ENCODE peak calls at places on chromosomes 16 and 17, in nine cellular contexts. U is foreskin fibroblast, V is ascending aorta, E is heart left ventricle, S is neural progenitor cell, Y is MM.1S, B is NB4, F is neuronal stem cell, I is breast epithelium. O is an unnamed sample.

GRCh38 chr17:65514082-65514481 is 47.4 kb downstream of the AXIN2 start:
- DNase-seq in S (no peak), B (no peak), F (no peak), I (peak), V (peak), U (peak), E (no peak), Y (no peak), O (peak)

GRCh38 chr16:57893217-57893558 is 77.7 kb downstream of the CNGB1 start:
- DNase-seq in B (no peak), F (no peak), V (no peak), Y (no peak), E (no peak), U (no peak), I (no peak), S (no peak), O (no peak)

GRCh38 chr16:86432691-86433090 is 77.6 kb upstream of the FOXF1 start:
- DNase-seq in Y (no peak), S (peak), F (no peak), I (no peak), V (no peak), E (no peak), U (no peak), B (no peak), O (no peak)

GRCh38 chr17:78313735-78314648 is 45.9 kb downstream of the SOCS3 start:
- DNase-seq in S (peak), V (peak), Y (peak), B (peak), U (peak), I (peak), F (no peak), E (peak), O (peak)

GRCh38 chr17:79993390-79994221 is 42.1 kb downstream of the TBC1D16 start:
- DNase-seq in Y (peak), E (peak), B (peak), I (peak), V (peak), S (peak), F (no peak), U (peak), O (peak)

GRCh38 chr16:70162041-70162451 is 11.5 kb upstream of the CLEC18C start:
- DNase-seq in E (no peak), F (no peak), Y (no peak), S (no peak), V (no peak), U (peak), I (no peak), B (peak), O (peak)

GRCh38 chr17:63279498-63280230 is 166.4 kb downstream of the CYB561 start:
- DNase-seq in V (no peak), F (no peak), B (no peak), Y (no peak), E (no peak), S (no peak), I (no peak), U (peak), O (peak)

GRCh38 chr16:74867281-74867849 is 92.7 kb upstream of the FA2H start:
- DNase-seq in I (no peak), V (no peak), B (no peak), E (no peak), U (no peak), Y (no peak), S (no peak), F (no peak), O (no peak)

GRCh38 chr17:5931611-5932010 is 138.6 kb upstream of the WSCD1 start:
- DNase-seq in I (no peak), Y (no peak), B (no peak), U (peak), E (no peak), S (no peak), V (no peak), F (no peak), O (no peak)

GRCh38 chr16:84119368-84119767 is 2.6 kb upstream of the MBTPS1 start:
- DNase-seq in U (no peak), I (peak), S (no peak), B (no peak), Y (no peak), F (no peak), V (no peak), E (no peak), O (no peak)

GRCh38 chr17:40703652-40704051 is at the start of gene KRT24:
- DNase-seq in E (no peak), I (no peak), S (no peak), F (no peak), U (no peak), Y (no peak), V (no peak), B (no peak), O (no peak)

GRCh38 chr17:6027342-6028024 is 42.7 kb upstream of the WSCD1 start:
- DNase-seq in V (no peak), B (no peak), S (no peak), U (no peak), E (no peak), Y (no peak), I (no peak), F (no peak), O (no peak)

GRCh38 chr16:57863434-57864160 is 61.3 kb upstream of the KIFC3 start:
- DNase-seq in V (peak), U (peak), I (peak), E (no peak), F (peak), S (peak), B (peak), Y (peak), O (peak)

GRCh38 chr17:81427446-81428120 is 32.3 kb downstream of the BAHCC1 start:
- DNase-seq in U (peak), E (peak), S (peak), Y (no peak), V (no peak), I (no peak), B (no peak), F (no peak), O (no peak)

GRCh38 chr17:80991645-80992076 is at the start of gene CHMP6:
- DNase-seq in U (peak), S (peak), F (peak), Y (peak), E (peak), V (peak), I (peak), B (peak), O (peak)

GRCh38 chr17:79114455-79115301 is 40.1 kb downstream of the ENGASE start:
- DNase-seq in S (peak), F (peak), Y (no peak), V (no peak), I (no peak), E (peak), U (peak), B (no peak), O (no peak)

GRCh38 chr16:23296994-23297393 is 5.1 kb upstream of the SCNN1B start:
- DNase-seq in I (no peak), E (no peak), B (peak), Y (peak), V (no peak), F (no peak), S (peak), U (no peak), O (no peak)

GRCh38 chr17:41906465-41907184 is 12.1 kb downstream of the ACLY start:
- DNase-seq in V (no peak), I (no peak), B (no peak), F (no peak), Y (no peak), S (no peak), U (no peak), E (no peak), O (no peak)

GRCh38 chr17:49567871-49568694 is 7.6 kb upstream of the NXPH3 start:
- DNase-seq in U (peak), S (peak), Y (peak), V (peak), E (peak), F (peak), B (peak), I (peak), O (peak)

GRCh38 chr17:75514299-75515228 is 773 bp downstream of the CASKIN2 start:
- DNase-seq in B (peak), F (peak), Y (no peak), S (peak), V (no peak), E (peak), I (peak), U (peak), O (peak)

GRCh38 chr17:36482611-36483504 is 3.6 kb upstream of the ZNHIT3 start:
- DNase-seq in E (peak), B (peak), F (peak), S (peak), Y (peak), I (peak), V (peak), U (peak), O (peak)

GRCh38 chr16:77376358-77376757 is 58.5 kb downstream of the ADAMTS18 start:
- DNase-seq in E (no peak), V (no peak), Y (no peak), B (peak), U (no peak), S (no peak), I (no peak), F (no peak), O (no peak)

GRCh38 chr17:39485555-39485954 is 24.3 kb downstream of the CDK12 start:
- DNase-seq in U (peak), S (no peak), F (no peak), I (peak), Y (no peak), V (no peak), B (peak), E (no peak), O (peak)

GRCh38 chr17:73720187-73720834 is 76.1 kb upstream of the SDK2 start:
- DNase-seq in B (peak), Y (no peak), S (no peak), U (no peak), V (no peak), F (no peak), I (no peak), E (no peak), O (no peak)

GRCh38 chr17:35998018-35998545 is 3.3 kb downstream of the CCL15 start:
- DNase-seq in B (no peak), Y (peak), I (no peak), S (no peak), U (no peak), F (no peak), V (peak), E (no peak), O (no peak)

GRCh38 chr17:74949455-74950115 is 13.9 kb downstream of the OTOP3 start:
- DNase-seq in B (no peak), U (no peak), S (no peak), Y (no peak), F (no peak), I (no peak), E (no peak), V (no peak), O (no peak)

GRCh38 chr16:47938272-47938671 is 217.5 kb downstream of the ABCC12 start:
- DNase-seq in U (no peak), V (no peak), Y (no peak), F (no peak), E (no peak), I (no peak), S (no peak), B (no peak), O (no peak)

GRCh38 chr16:86387461-86388440 is 122.6 kb upstream of the FOXF1 start:
- DNase-seq in Y (no peak), U (peak), B (peak), F (no peak), V (no peak), S (no peak), E (no peak), I (no peak), O (peak)

GRCh38 chr16:74725641-74726040 is 25.0 kb upstream of the MLKL start:
- DNase-seq in U (no peak), V (no peak), Y (no peak), E (no peak), B (no peak), F (no peak), I (no peak), S (no peak), O (no peak)

GRCh38 chr16:30562021-30562420 is 3.8 kb upstream of the ZNF764 start:
- DNase-seq in S (no peak), B (no peak), I (no peak), Y (no peak), F (no peak), V (no peak), E (no peak), U (no peak), O (no peak)
- H3K4me3 ChIP-seq in S (no peak), B (no peak), I (peak), Y (no peak), F (no peak), V (no peak), E (peak), U (no peak), O (no peak)

DNA sequence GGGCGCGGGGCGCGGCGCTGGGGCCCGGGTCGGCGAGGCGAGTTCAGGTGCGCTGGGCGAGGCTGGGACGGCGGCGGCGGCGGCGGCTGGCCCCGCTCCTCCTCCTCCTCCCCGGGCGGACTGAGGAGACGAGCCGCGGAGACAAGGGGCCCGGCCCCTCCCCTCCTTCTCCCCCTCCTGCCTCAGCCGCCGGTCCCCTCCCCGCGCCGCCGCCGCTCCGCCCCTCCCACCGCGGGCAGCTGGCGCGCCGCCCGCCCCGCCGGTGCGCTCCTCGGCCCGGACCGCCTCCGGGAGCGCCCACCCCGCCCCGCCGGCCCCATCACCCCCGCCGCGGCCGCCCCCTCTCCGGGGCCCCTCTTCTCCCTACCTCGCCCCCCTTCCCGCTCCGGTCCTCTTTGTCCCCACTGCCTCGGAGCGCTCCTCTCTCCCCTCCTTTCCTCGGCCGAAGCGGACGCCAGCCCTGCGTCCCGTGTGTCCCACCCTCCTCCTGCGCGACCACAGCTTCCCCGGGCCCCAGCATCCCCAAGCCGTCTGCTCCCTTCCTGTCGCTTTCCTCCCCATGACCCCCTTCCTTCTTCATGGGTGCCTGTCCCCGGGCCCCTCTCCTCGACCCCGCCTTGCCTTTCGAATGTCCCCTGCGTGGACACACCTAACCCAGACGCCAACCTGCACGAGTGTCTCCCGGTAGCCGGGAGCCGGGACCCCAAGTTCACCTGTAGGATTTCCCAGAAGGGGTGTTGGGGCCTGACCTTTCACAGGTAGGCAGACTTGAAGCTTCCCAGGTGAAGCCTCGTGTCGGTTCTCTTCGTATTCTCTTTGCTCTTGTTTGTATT is at the start of gene TOX3:
- DNase-seq in F (no peak), Y (no peak), I (no peak), V (no peak), S (peak), E (peak), B (no peak), U (no peak), O (no peak)
- H3K4me3 ChIP-seq in F (peak), Y (no peak), I (peak), V (peak), S (peak), E (no peak), B (no peak), U (no peak), O (no peak)

GRCh38 chr16:56608876-56609462 is 585 bp downstream of the MT2A start:
- DNase-seq in Y (no peak), V (no peak), E (no peak), I (no peak), B (peak), S (peak), F (no peak), U (peak), O (no peak)

GRCh38 chr16:56608043-56608875 is at the start of gene MT2A:
- DNase-seq in F (peak), U (peak), I (peak), B (peak), V (peak), S (peak), E (peak), Y (peak), O (peak)

GRCh38 chr16:56610017-56610608 is 1.7 kb downstream of the MT2A start:
- DNase-seq in F (no peak), B (peak), V (peak), Y (no peak), S (no peak), I (peak), U (peak), E (no peak), O (peak)

GRCh38 chr16:56610609-56611111 is 2.3 kb downstream of the MT2A start:
- DNase-seq in E (no peak), U (peak), I (no peak), V (no peak), S (no peak), B (no peak), F (no peak), Y (no peak), O (peak)

GRCh38 chr16:56609463-56609921 is 1.1 kb downstream of the MT2A start:
- DNase-seq in I (peak), V (peak), Y (peak), U (peak), F (no peak), E (no peak), S (peak), B (peak), O (peak)
- H3K4me3 ChIP-seq in I (peak), V (peak), Y (peak), U (peak), F (peak), E (peak), S (peak), B (peak), O (peak)

DNA sequence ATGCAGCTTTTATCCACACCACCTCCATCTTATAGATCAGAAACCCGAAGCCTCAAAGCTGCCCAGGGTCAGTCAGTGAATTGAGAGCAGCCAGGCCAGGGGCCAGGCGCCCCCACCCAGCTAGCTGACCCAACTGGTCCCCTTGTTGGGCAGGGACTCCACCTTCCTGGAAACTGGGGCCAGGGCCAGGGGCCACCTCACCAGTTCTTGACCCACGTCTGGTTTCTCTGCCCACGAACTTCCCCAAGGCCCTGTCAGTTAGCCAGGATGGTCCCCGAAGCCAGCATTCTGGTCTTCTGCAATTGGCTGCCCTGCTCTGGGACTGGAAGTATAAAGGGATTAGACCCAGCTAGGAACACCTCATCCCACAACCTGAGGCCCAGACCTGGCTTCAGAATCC is 2.4 kb downstream of the FAM83G start:
- DNase-seq in F (no peak), I (no peak), U (peak), V (no peak), S (no peak), B (no peak), Y (no peak), E (no peak), O (no peak)
- H3K4me3 ChIP-seq in F (no peak), I (no peak), U (no peak), V (no peak), S (no peak), B (no peak), Y (no peak), E (no peak), O (peak)

DNA sequence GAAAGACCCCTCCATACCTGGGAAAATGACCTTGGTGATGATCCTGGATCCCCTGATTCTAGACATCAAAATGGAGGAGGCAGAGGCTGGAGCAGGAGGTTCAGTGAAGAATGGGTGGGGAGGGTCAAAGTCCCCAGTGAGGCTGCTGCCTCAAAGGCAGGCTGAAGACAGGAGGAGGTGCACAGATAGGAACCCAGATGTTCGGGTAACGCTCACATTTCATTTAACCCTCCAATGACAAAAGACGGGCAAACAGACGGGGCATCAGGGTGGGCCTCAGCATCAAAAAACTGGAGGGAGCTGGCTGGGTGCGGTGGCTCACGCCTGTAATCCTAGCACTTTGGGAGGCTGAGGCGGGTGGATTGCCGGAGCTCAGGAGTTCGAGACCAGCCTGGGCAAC is at the start of gene ANKRD40CL:
- DNase-seq in F (no peak), B (no peak), S (no peak), U (no peak), E (no peak), V (no peak), Y (no peak), I (no peak), O (no peak)
- H3K4me3 ChIP-seq in F (no peak), B (no peak), S (no peak), U (no peak), E (no peak), V (no peak), Y (no peak), I (no peak), O (no peak)

GRCh38 chr17:12667299-12667958 is 1.7 kb downstream of the MYOCD start:
- DNase-seq in B (peak), Y (no peak), E (no peak), U (peak), S (peak), F (peak), I (no peak), V (peak), O (peak)
- H3K4me3 ChIP-seq in B (no peak), Y (no peak), E (peak), U (no peak), S (no peak), F (no peak), I (no peak), V (peak), O (no peak)

GRCh38 chr17:330993-331701 is 21.5 kb downstream of the RPH3AL start:
- DNase-seq in E (peak), V (no peak), I (no peak), B (no peak), S (no peak), U (no peak), F (no peak), Y (no peak), O (no peak)
- H3K4me3 ChIP-seq in E (peak), V (no peak), I (peak), B (no peak), S (no peak), U (no peak), F (no peak), Y (no peak), O (no peak)

GRCh38 chr17:64296246-64296645 is 33.2 kb upstream of the TEX2 start:
- DNase-seq in B (no peak), V (no peak), I (no peak), Y (no peak), F (no peak), S (no peak), U (no peak), E (no peak), O (no peak)

GRCh38 chr17:64295146-64295545 is 32.1 kb upstream of the TEX2 start:
- DNase-seq in E (no peak), V (no peak), I (no peak), U (no peak), Y (no peak), F (no peak), S (no peak), B (no peak), O (no peak)

GRCh38 chr17:64289652-64290051 is 26.6 kb upstream of the TEX2 start:
- DNase-seq in Y (no peak), F (no peak), E (no peak), S (no peak), V (no peak), I (no peak), B (no peak), U (no peak), O (no peak)

GRCh38 chr17:64291268-64291851 is 28.3 kb upstream of the TEX2 start:
- DNase-seq in S (no peak), V (no peak), B (peak), F (no peak), I (no peak), U (peak), Y (peak), E (no peak), O (no peak)
- H3K4me3 ChIP-seq in S (no peak), V (no peak), B (no peak), F (no peak), I (no peak), U (no peak), Y (no peak), E (no peak), O (no peak)

O was measured in AG10803.